ENCODE peak calls at places on chromosome X, in five cellular contexts. A, X, M, F and W are unnamed samples.

GRCh38 chrX:136674270-136674986 is 26.5 kb downstream of the CD40LG start:
- DNase-seq in A (no peak), X (no peak), M (no peak), F (no peak), W (no peak)

GRCh38 chrX:118047446-118048186 is 69.0 kb downstream of the KLHL13 start:
- DNase-seq in A (no peak), X (no peak), M (no peak), F (no peak), W (no peak)

GRCh38 chrX:132730726-132731125 is 227.7 kb downstream of the HS6ST2 start:
- DNase-seq in A (no peak), X (no peak), M (no peak), F (no peak), W (no peak)

GRCh38 chrX:56782791-56783449 is 53.9 kb downstream of the NBDY start:
- DNase-seq in A (no peak), X (no peak), M (no peak), F (no peak), W (no peak)

GRCh38 chrX:139739138-139739537 is 31.2 kb upstream of the MCF2 start:
- DNase-seq in A (peak; percentile 8), X (no peak), M (peak; percentile 44), F (peak; percentile 1), W (no peak)

GRCh38 chrX:40543661-40544328 is 37.0 kb upstream of the ATP6AP2 start:
- DNase-seq in A (no peak), X (no peak), M (peak; percentile 90), F (no peak), W (peak; percentile 30)

GRCh38 chrX:20664774-20665173 is 398.1 kb upstream of the RPS6KA3 start:
- DNase-seq in A (no peak), X (no peak), M (no peak), F (no peak), W (no peak)

GRCh38 chrX:149131780-149132179 is 373.3 kb downstream of the IDS start:
- DNase-seq in A (no peak), X (no peak), M (no peak), F (no peak), W (no peak)

GRCh38 chrX:112941209-112941788 is 100.7 kb upstream of the AMOT start:
- DNase-seq in A (no peak), X (no peak), M (no peak), F (no peak), W (no peak)

GRCh38 chrX:122625821-122626220 is 558.3 kb upstream of the GRIA3 start:
- DNase-seq in A (no peak), X (no peak), M (no peak), F (no peak), W (no peak)

GRCh38 chrX:55919367-55920221 is 202.0 kb downstream of the RRAGB start:
- DNase-seq in A (no peak), X (no peak), M (no peak), F (no peak), W (no peak)

GRCh38 chrX:34638116-34638515 is 19.0 kb downstream of the TMEM47 start:
- DNase-seq in A (no peak), X (peak; percentile 0), M (peak; percentile 39), F (no peak), W (peak; percentile 9)

GRCh38 chrX:118961866-118962560 is 12.4 kb upstream of the LONRF3 start:
- DNase-seq in A (no peak), X (no peak), M (no peak), F (no peak), W (no peak)

GRCh38 chrX:72100824-72101351 is 30.8 kb downstream of the RTL5 start:
- DNase-seq in A (no peak), X (no peak), M (no peak), F (peak; percentile 38), W (peak; percentile 62)

GRCh38 chrX:74232859-74233258 is 71.1 kb upstream of the ZCCHC13 start:
- DNase-seq in A (no peak), X (no peak), M (peak; percentile 33), F (no peak), W (no peak)

GRCh38 chrX:1685460-1685859 is 70.6 kb downstream of the ASMT start:
- DNase-seq in A (no peak), X (no peak), M (no peak), F (no peak), W (no peak)

GRCh38 chrX:68589372-68589753 is 58.1 kb upstream of the STARD8 start:
- DNase-seq in A (no peak), X (no peak), M (no peak), F (no peak), W (no peak)

GRCh38 chrX:16112428-16112827 is 10.9 kb upstream of the GRPR start:
- DNase-seq in A (no peak), X (no peak), M (no peak), F (no peak), W (no peak)

GRCh38 chrX:1679238-1679637 is 64.4 kb downstream of the ASMT start:
- DNase-seq in A (no peak), X (no peak), M (no peak), F (peak; percentile 37), W (no peak)

GRCh38 chrX:23902419-23902818 is 5.3 kb downstream of the APOO start:
- DNase-seq in A (no peak), X (no peak), M (peak; percentile 83), F (no peak), W (no peak)

GRCh38 chrX:8345473-8345872 is 119.2 kb upstream of the VCX3B start:
- DNase-seq in A (no peak), X (no peak), M (no peak), F (no peak), W (no peak)

GRCh38 chrX:134718329-134719317 is 60.4 kb upstream of the PLAC1 start:
- DNase-seq in A (peak; percentile 87), X (no peak), M (peak; percentile 94), F (no peak), W (no peak)

GRCh38 chrX:103464774-103465117 is 54.5 kb downstream of the RAB40A start:
- DNase-seq in A (peak; percentile 32), X (no peak), M (peak; percentile 84), F (peak; percentile 55), W (peak; percentile 29)

GRCh38 chrX:15567886-15568616 is 32.7 kb downstream of the ACE2 start:
- DNase-seq in A (no peak), X (no peak), M (peak; percentile 21), F (no peak), W (no peak)

GRCh38 chrX:71909956-71910355 is 689 bp upstream of the NHSL2 start:
- DNase-seq in A (no peak), X (no peak), M (no peak), F (no peak), W (no peak)

GRCh38 chrX:54944816-54945215 is 24.2 kb downstream of the TRO start:
- DNase-seq in A (no peak), X (no peak), M (no peak), F (no peak), W (no peak)